ENCODE peak calls at places on chromosome 20, in ten cellular contexts. Y, A, R, G, Z, V, P, X, O and F are unnamed samples.

GRCh38 chr20:11067359-11067758 is 393.6 kb upstream of the JAG1 start:
- DNase-seq in O (no peak), G (peak), Y (no peak), X (no peak), P (no peak), R (peak), Z (no peak), V (no peak), A (no peak), F (no peak)

GRCh38 chr20:53774487-53775203 is 181.0 kb upstream of the ZNF217 start:
- DNase-seq in G (peak), V (no peak), O (peak), Z (peak), R (no peak), X (no peak), A (no peak), P (no peak), Y (peak), F (no peak)

GRCh38 chr20:34990661-34991214 is 35.1 kb downstream of the MYH7B start:
- DNase-seq in Y (no peak), R (no peak), V (no peak), O (no peak), X (no peak), P (no peak), Z (no peak), A (no peak), G (no peak), F (no peak)

GRCh38 chr20:63081831-63082230 is 75.1 kb upstream of the BHLHE23 start:
- DNase-seq in V (no peak), X (no peak), R (no peak), A (no peak), Z (no peak), Y (no peak), O (no peak), P (no peak), G (no peak), F (no peak)

GRCh38 chr20:31704225-31705119 is 18.2 kb downstream of the BCL2L1 start:
- DNase-seq in Y (no peak), V (peak), R (no peak), P (peak), G (peak), O (peak), Z (peak), A (no peak), X (no peak), F (no peak)

GRCh38 chr20:62376112-62377063 is 9.3 kb upstream of the LAMA5 start:
- DNase-seq in P (peak), Y (no peak), O (peak), Z (no peak), V (no peak), A (no peak), X (no peak), R (peak), G (peak), F (no peak)

GRCh38 chr20:32387262-32387661 is 29.1 kb downstream of the ASXL1 start:
- DNase-seq in A (peak), P (no peak), Z (peak), V (no peak), O (no peak), Y (no peak), G (no peak), R (no peak), X (peak), F (no peak)

GRCh38 chr20:47557218-47557617 is 55.5 kb downstream of the NCOA3 start:
- DNase-seq in A (no peak), Y (no peak), X (no peak), G (no peak), P (no peak), R (no peak), Z (no peak), O (no peak), V (no peak), F (no peak)

GRCh38 chr20:56795492-56795891 is 166.4 kb downstream of the TFAP2C start:
- DNase-seq in X (no peak), P (no peak), R (no peak), G (no peak), V (no peak), Z (no peak), A (no peak), Y (no peak), O (no peak), F (no peak)

GRCh38 chr20:51345601-51346101 is 196.9 kb downstream of the NFATC2 start:
- DNase-seq in R (no peak), O (peak), Y (no peak), V (no peak), A (no peak), X (no peak), Z (peak), G (peak), P (no peak), F (no peak)

GRCh38 chr20:50163570-50164317 is 10.2 kb upstream of the PEDS1 start:
- DNase-seq in G (peak), A (no peak), X (no peak), Z (peak), V (peak), Y (no peak), P (no peak), R (no peak), O (no peak), F (no peak)

GRCh38 chr20:6735913-6736845 is 31.3 kb upstream of the BMP2 start:
- DNase-seq in O (no peak), V (peak), R (no peak), Y (no peak), Z (no peak), X (no peak), G (no peak), A (no peak), P (peak), F (no peak)

GRCh38 chr20:15705975-15706374 is 867.3 kb downstream of the KIF16B start:
- DNase-seq in R (no peak), P (no peak), Y (no peak), V (no peak), A (no peak), Z (no peak), X (no peak), O (no peak), G (no peak), F (no peak)

GRCh38 chr20:15703171-15703911 is 869.9 kb downstream of the KIF16B start:
- DNase-seq in X (no peak), O (peak), Z (no peak), R (no peak), P (peak), G (peak), Y (no peak), V (no peak), A (no peak), F (no peak)

GRCh38 chr20:15699431-15700146 is 873.7 kb downstream of the KIF16B start:
- DNase-seq in Y (no peak), P (no peak), R (no peak), O (no peak), Z (no peak), G (no peak), A (no peak), V (no peak), X (no peak), F (no peak)

GRCh38 chr20:15702161-15702560 is 871.1 kb downstream of the KIF16B start:
- DNase-seq in V (no peak), G (peak), O (no peak), A (no peak), R (no peak), X (no peak), Z (no peak), Y (no peak), P (no peak), F (no peak)

DNA sequence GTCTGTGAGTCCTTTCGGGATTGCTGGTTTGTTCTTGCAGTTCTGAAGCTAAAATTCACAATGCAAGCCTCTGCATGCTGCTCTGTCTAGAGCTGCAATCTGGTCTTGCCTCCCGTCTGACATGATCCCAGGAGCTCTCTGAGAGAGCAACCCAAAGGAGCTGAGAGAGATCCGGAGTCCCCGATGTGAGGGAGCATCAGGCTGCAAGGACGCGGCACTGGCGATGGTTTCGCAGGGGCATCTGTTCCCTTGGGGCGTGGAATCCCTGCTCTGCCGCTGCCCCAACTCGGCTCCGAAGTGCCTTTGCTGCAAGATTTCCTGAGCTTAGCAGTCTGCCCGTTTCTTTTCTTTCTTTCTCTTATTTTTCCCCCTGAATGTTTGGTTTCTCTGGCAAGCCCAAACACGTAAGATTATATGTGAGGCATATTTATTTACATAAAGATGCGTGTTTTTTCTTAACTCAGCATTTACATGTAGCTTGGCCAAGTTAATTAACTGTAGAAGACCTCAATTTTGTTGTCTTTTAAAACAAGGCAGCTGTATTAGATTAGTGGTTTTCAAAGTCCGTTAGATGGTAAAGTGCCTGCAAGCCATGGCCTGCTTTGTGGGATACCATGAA is 873.0 kb downstream of the KIF16B start:
- DNase-seq in V (no peak), G (peak), Y (no peak), O (no peak), R (no peak), A (no peak), X (no peak), Z (no peak), P (no peak), F (no peak)
- H3K4me3 ChIP-seq in V (no peak), G (no peak), Y (no peak), O (no peak), R (no peak), A (no peak), X (no peak), Z (no peak), P (no peak), F (no peak)

GRCh38 chr20:37315293-37316110 is 26.0 kb downstream of the MANBAL start:
- DNase-seq in O (no peak), R (peak), V (peak), Y (peak), X (peak), P (no peak), A (no peak), Z (peak), G (peak), F (no peak)

GRCh38 chr20:37316116-37316774 is 26.8 kb downstream of the MANBAL start:
- DNase-seq in X (peak), G (no peak), V (no peak), Z (no peak), R (no peak), O (no peak), A (no peak), Y (no peak), P (no peak), F (no peak)

GRCh38 chr20:37314099-37314498 is 24.6 kb downstream of the MANBAL start:
- DNase-seq in R (no peak), V (no peak), Z (no peak), A (no peak), Y (no peak), P (no peak), X (no peak), G (no peak), O (no peak), F (no peak)

GRCh38 chr20:37313546-37314091 is 24.2 kb downstream of the MANBAL start:
- DNase-seq in O (no peak), X (no peak), Y (no peak), G (no peak), Z (no peak), V (no peak), R (no peak), A (no peak), P (no peak), F (no peak)

GRCh38 chr20:37314617-37315292 is 25.3 kb downstream of the MANBAL start:
- DNase-seq in Y (no peak), O (no peak), V (peak), A (no peak), R (no peak), P (no peak), G (peak), Z (peak), X (no peak), F (no peak)
- H3K4me3 ChIP-seq in Y (no peak), O (no peak), V (peak), A (no peak), R (no peak), P (no peak), G (no peak), Z (no peak), X (no peak), F (no peak)

DNA sequence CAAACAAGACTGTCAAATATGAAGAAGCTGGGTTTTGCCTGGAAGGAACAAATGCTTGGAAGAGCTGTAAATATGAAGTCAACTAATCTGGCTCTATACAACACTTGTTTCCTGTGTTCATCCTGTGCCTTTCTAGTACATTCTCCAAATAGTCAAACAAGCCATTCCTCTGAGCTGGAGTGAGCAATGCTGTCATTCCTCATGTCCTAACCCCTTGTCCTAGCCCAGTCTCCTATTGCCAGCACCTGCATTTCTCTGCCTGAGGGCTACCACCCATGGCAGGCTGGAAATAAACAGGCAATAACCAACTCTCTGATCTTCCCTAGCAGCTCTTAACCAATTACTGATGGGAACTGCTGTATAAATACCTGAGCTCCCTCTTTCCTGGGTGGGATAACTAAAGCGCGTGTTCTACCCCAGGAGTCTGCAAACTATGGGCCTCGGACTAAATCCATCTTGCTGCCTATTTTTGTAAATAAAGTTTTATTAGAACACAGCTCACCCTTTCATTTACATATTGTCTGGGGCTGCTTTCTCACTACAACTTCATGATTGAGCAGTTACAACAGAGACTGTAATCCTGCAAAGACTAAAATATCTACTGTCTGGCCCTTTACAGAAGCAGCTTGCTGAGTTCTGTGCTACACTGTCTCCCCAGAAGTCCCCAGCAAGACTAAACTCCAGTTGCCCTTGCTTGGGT is 13.4 kb downstream of the RIMS4 start:
- DNase-seq in Y (no peak), V (no peak), R (no peak), O (no peak), P (no peak), Z (no peak), X (no peak), A (no peak), G (no peak), F (no peak)
- H3K4me3 ChIP-seq in Y (no peak), V (no peak), R (no peak), O (no peak), P (no peak), Z (no peak), X (no peak), A (no peak), G (no peak), F (no peak)

GRCh38 chr20:8126979-8127378 is 5.1 kb upstream of the PLCB1 start:
- DNase-seq in Z (no peak), P (no peak), Y (no peak), V (no peak), X (no peak), G (peak), O (no peak), A (no peak), R (no peak), F (peak)
- H3K4me3 ChIP-seq in Z (no peak), P (no peak), Y (no peak), V (no peak), X (no peak), G (no peak), O (no peak), A (no peak), R (no peak), F (no peak)

DNA sequence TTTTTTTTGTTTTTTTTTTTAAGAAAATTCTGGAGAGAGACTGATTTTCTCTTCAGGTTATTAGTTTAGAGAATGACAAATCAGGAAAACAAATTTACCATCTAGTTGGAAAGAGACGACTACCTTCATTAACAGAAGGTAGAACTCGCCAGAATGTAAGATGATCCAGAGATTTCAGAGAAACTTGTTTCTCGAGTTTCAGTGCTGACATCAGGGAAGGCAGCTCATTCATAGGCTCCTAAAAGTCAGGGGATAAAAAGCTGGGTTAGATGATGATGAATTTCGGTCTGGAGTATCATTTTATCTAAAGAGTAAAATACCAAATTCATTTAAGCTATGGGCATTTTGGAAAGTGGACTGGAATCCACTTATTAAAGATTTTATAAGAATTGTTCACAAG is 27.9 kb downstream of the ZNF334 start:
- DNase-seq in P (no peak), Y (no peak), O (no peak), A (no peak), V (no peak), R (no peak), G (no peak), X (no peak), Z (no peak), F (peak)
- H3K4me3 ChIP-seq in P (no peak), Y (no peak), O (no peak), A (no peak), V (no peak), R (no peak), G (no peak), X (no peak), Z (no peak), F (peak)

DNA sequence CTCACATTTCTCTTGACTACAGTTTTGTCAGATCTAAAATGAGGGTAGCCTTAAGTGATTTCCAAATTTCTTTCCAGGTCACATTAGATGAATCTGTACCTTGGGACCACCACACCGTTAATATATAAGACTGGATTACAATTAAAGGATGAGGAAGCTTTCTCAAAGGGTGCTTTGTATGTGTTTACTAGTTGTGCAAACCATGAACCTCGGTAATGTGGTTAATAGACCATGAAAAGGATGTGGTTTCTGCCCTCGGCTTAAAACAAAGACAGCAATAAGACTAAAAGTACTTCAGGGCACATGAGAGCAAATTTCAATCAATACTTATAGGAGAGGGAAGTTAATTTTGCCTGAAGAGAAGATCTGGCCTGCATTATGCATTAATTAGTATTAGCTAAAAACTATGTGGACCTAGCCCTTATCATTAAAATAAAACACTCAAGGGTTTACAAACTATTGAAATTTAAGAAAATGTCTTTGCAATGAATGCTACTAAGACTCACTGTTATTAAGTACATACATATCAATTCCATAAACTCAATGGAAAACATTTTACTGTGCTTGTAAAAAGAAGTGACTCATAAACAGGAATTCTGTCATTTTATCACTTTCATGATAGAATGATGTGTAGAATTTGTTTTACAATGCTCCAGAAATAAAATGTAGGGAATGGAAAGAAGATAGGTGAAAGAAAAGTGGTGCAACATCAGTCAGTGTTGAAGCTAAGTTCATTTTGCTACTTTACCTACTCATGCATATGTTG is 936 bp upstream of the TMX4 start:
- DNase-seq in O (no peak), Y (no peak), P (no peak), V (no peak), Z (peak), X (peak), G (peak), R (no peak), A (no peak), F (no peak)
- H3K4me3 ChIP-seq in O (peak), Y (no peak), P (no peak), V (peak), Z (no peak), X (peak), G (no peak), R (no peak), A (no peak), F (no peak)